ENCODE peak calls at places on chromosomes 4 and X, in six cellular contexts. M, B, A, I, L and E are unnamed samples.

GRCh38 chrX:84322083-84322827 is 134.3 kb upstream of the RPS6KA6 start:
- DNase-seq in M (no peak), B (no peak), A (no peak), I (no peak), L (no peak), E (no peak)

GRCh38 chr4:170089743-170090666 is at the start of gene AADAT:
- DNase-seq in M (peak), B (no peak), A (peak), I (peak), L (peak), E (peak)

GRCh38 chrX:11530621-11531020 is 135.1 kb downstream of the ARHGAP6 start:
- DNase-seq in M (peak), B (no peak), A (peak), I (no peak), L (no peak), E (no peak)

GRCh38 chr4:157170321-157170720 is 50.2 kb upstream of the GRIA2 start:
- DNase-seq in M (no peak), B (no peak), A (peak), I (no peak), L (no peak), E (no peak)

GRCh38 chrX:102154218-102154860 is 1.4 kb downstream of the BEX5 start:
- DNase-seq in M (no peak), B (no peak), A (no peak), I (no peak), L (no peak), E (no peak)

GRCh38 chr4:143599827-143600226 is 86.3 kb downstream of the SMARCA5 start:
- DNase-seq in M (no peak), B (no peak), A (peak), I (no peak), L (no peak), E (no peak)

GRCh38 chrX:49276671-49277519 is 7.3 kb downstream of the PPP1R3F start:
- DNase-seq in M (peak), B (no peak), A (no peak), I (no peak), L (no peak), E (peak)

GRCh38 chr4:42750091-42750490 is 93.2 kb upstream of the ATP8A1 start:
- DNase-seq in M (no peak), B (no peak), A (no peak), I (no peak), L (no peak), E (no peak)

GRCh38 chrX:8846271-8846670 is 45.1 kb upstream of the FAM9A start:
- DNase-seq in M (no peak), B (no peak), A (no peak), I (no peak), L (no peak), E (no peak)

GRCh38 chr4:1193206-1194027 is 21.0 kb upstream of the SPON2 start:
- DNase-seq in M (no peak), B (no peak), A (no peak), I (peak), L (no peak), E (no peak)

GRCh38 chrX:22699591-22700091 is 300.1 kb upstream of the DDX53 start:
- DNase-seq in M (no peak), B (peak), A (peak), I (no peak), L (peak), E (peak)

GRCh38 chr4:62159876-62160275 is 959.8 kb downstream of the ADGRL3 start:
- DNase-seq in M (no peak), B (no peak), A (no peak), I (no peak), L (no peak), E (no peak)

GRCh38 chr4:110614981-110615365 is 7.9 kb downstream of the PITX2 start:
- DNase-seq in M (no peak), B (no peak), A (no peak), I (no peak), L (no peak), E (no peak)

GRCh38 chr4:104490770-104491395 is 3.8 kb downstream of the CXXC4 start:
- DNase-seq in M (peak), B (no peak), A (peak), I (peak), L (no peak), E (peak)

GRCh38 chr4:7744131-7744804 is 195.4 kb downstream of the AFAP1 start:
- DNase-seq in M (no peak), B (no peak), A (no peak), I (no peak), L (no peak), E (no peak)

GRCh38 chr4:21655100-21655499 is 293.5 kb downstream of the KCNIP4 start:
- DNase-seq in M (no peak), B (no peak), A (no peak), I (no peak), L (no peak), E (no peak)

GRCh38 chr4:74540193-74540592 is 95.3 kb downstream of the AREG start:
- DNase-seq in M (no peak), B (no peak), A (peak), I (no peak), L (no peak), E (peak)

GRCh38 chr4:158818595-158818994 is 49.8 kb downstream of the FNIP2 start:
- DNase-seq in M (no peak), B (no peak), A (peak), I (no peak), L (no peak), E (no peak)

GRCh38 chr4:55069248-55069647 is 56.1 kb downstream of the KDR start:
- DNase-seq in M (no peak), B (peak), A (peak), I (no peak), L (no peak), E (peak)

GRCh38 chr4:39621582-39621981 is 17.1 kb downstream of the SMIM14 start:
- DNase-seq in M (no peak), B (no peak), A (peak), I (peak), L (no peak), E (peak)